ENCODE peak calls at places on chromosomes 5 and 9, in seven cellular contexts. One of them, this sample, is unnamed.

GRCh38 chr5:19531374-19531952 is 456.5 kb downstream of the CDH18 start:
- DNase-seq in nephron progenitor cell: no peak
- DNase-seq in H9: no peak
- DNase-seq in GM20000: no peak
- DNase-seq in cardiac muscle cell: no peak
- DNase-seq in AG04450: no peak
- DNase-seq in WTC11: no peak
- DNase-seq in this sample: no peak

GRCh38 chr5:14142202-14142855 is 813 bp upstream of the TRIO start:
- DNase-seq in nephron progenitor cell: no peak
- DNase-seq in H9: no peak
- DNase-seq in GM20000: no peak
- DNase-seq in cardiac muscle cell: peak
- DNase-seq in AG04450: no peak
- DNase-seq in WTC11: no peak
- DNase-seq in this sample: no peak

GRCh38 chr5:15009420-15009819 is 137.8 kb upstream of the ANKH start:
- DNase-seq in nephron progenitor cell: no peak
- DNase-seq in H9: no peak
- DNase-seq in GM20000: no peak
- DNase-seq in cardiac muscle cell: peak
- DNase-seq in AG04450: no peak
- DNase-seq in WTC11: no peak
- DNase-seq in this sample: no peak

GRCh38 chr5:127002390-127002789 is 28.0 kb downstream of the MARCHF3 start:
- DNase-seq in nephron progenitor cell: no peak
- DNase-seq in H9: no peak
- DNase-seq in GM20000: no peak
- DNase-seq in cardiac muscle cell: peak
- DNase-seq in AG04450: no peak
- DNase-seq in WTC11: no peak
- DNase-seq in this sample: no peak

GRCh38 chr9:128244443-128245226 is 31.2 kb downstream of the GOLGA2 start:
- DNase-seq in nephron progenitor cell: peak
- DNase-seq in H9: peak
- DNase-seq in GM20000: peak
- DNase-seq in cardiac muscle cell: peak
- DNase-seq in AG04450: peak
- DNase-seq in WTC11: peak
- DNase-seq in this sample: peak

GRCh38 chr5:66206465-66206864 is 62.4 kb downstream of the SREK1 start:
- DNase-seq in nephron progenitor cell: no peak
- DNase-seq in H9: no peak
- DNase-seq in GM20000: no peak
- DNase-seq in cardiac muscle cell: no peak
- DNase-seq in AG04450: no peak
- DNase-seq in WTC11: no peak
- DNase-seq in this sample: no peak

GRCh38 chr5:135629666-135630065 is 50.9 kb upstream of the CXCL14 start:
- DNase-seq in nephron progenitor cell: no peak
- DNase-seq in H9: no peak
- DNase-seq in GM20000: no peak
- DNase-seq in cardiac muscle cell: no peak
- DNase-seq in AG04450: no peak
- DNase-seq in WTC11: no peak
- DNase-seq in this sample: no peak

GRCh38 chr5:141672856-141673813 is 8.9 kb downstream of the ARAP3 start:
- DNase-seq in nephron progenitor cell: no peak
- DNase-seq in H9: peak
- DNase-seq in GM20000: no peak
- DNase-seq in cardiac muscle cell: no peak
- DNase-seq in AG04450: no peak
- DNase-seq in WTC11: no peak
- DNase-seq in this sample: peak

GRCh38 chr5:94778712-94779111 is 160.2 kb downstream of the SLF1 start:
- DNase-seq in nephron progenitor cell: no peak
- DNase-seq in H9: no peak
- DNase-seq in GM20000: no peak
- DNase-seq in cardiac muscle cell: no peak
- DNase-seq in AG04450: no peak
- DNase-seq in WTC11: no peak
- DNase-seq in this sample: no peak

GRCh38 chr9:125997510-125997823 is 250.3 kb downstream of the PBX3 start:
- DNase-seq in nephron progenitor cell: no peak
- DNase-seq in H9: no peak
- DNase-seq in GM20000: no peak
- DNase-seq in cardiac muscle cell: no peak
- DNase-seq in AG04450: no peak
- DNase-seq in WTC11: no peak
- DNase-seq in this sample: no peak

GRCh38 chr5:135471726-135472125 is 19.6 kb upstream of the TIFAB start:
- DNase-seq in nephron progenitor cell: no peak
- DNase-seq in H9: no peak
- DNase-seq in GM20000: no peak
- DNase-seq in cardiac muscle cell: no peak
- DNase-seq in AG04450: no peak
- DNase-seq in WTC11: no peak
- DNase-seq in this sample: no peak

GRCh38 chr5:172758077-172758835 is 12.7 kb downstream of the DUSP1 start:
- DNase-seq in nephron progenitor cell: no peak
- DNase-seq in H9: peak
- DNase-seq in GM20000: no peak
- DNase-seq in cardiac muscle cell: peak
- DNase-seq in AG04450: peak
- DNase-seq in WTC11: no peak
- DNase-seq in this sample: no peak

GRCh38 chr5:179749857-179750508 is 17.4 kb downstream of the MAML1 start:
- DNase-seq in nephron progenitor cell: no peak
- DNase-seq in H9: no peak
- DNase-seq in GM20000: no peak
- DNase-seq in cardiac muscle cell: no peak
- DNase-seq in AG04450: no peak
- DNase-seq in WTC11: peak
- DNase-seq in this sample: no peak

GRCh38 chr5:67879619-67880357 is 335.8 kb upstream of the PIK3R1 start:
- DNase-seq in nephron progenitor cell: no peak
- DNase-seq in H9: no peak
- DNase-seq in GM20000: no peak
- DNase-seq in cardiac muscle cell: peak
- DNase-seq in AG04450: no peak
- DNase-seq in WTC11: no peak
- DNase-seq in this sample: no peak

GRCh38 chr9:78871452-78872331 is 574.8 kb downstream of the PSAT1 start:
- DNase-seq in nephron progenitor cell: no peak
- DNase-seq in H9: no peak
- DNase-seq in GM20000: no peak
- DNase-seq in cardiac muscle cell: peak
- DNase-seq in AG04450: peak
- DNase-seq in WTC11: no peak
- DNase-seq in this sample: no peak

GRCh38 chr5:10172242-10172641 is 77.4 kb downstream of the ATPSCKMT start:
- DNase-seq in nephron progenitor cell: no peak
- DNase-seq in H9: no peak
- DNase-seq in GM20000: no peak
- DNase-seq in cardiac muscle cell: no peak
- DNase-seq in AG04450: no peak
- DNase-seq in WTC11: no peak
- DNase-seq in this sample: no peak

GRCh38 chr5:122726990-122727616 is 47.8 kb upstream of the SNX2 start:
- DNase-seq in nephron progenitor cell: no peak
- DNase-seq in H9: no peak
- DNase-seq in GM20000: peak
- DNase-seq in cardiac muscle cell: peak
- DNase-seq in AG04450: no peak
- DNase-seq in WTC11: no peak
- DNase-seq in this sample: no peak

GRCh38 chr9:1951446-1951845 is 63.7 kb upstream of the SMARCA2 start:
- DNase-seq in nephron progenitor cell: no peak
- DNase-seq in H9: no peak
- DNase-seq in GM20000: no peak
- DNase-seq in cardiac muscle cell: no peak
- DNase-seq in AG04450: no peak
- DNase-seq in WTC11: no peak
- DNase-seq in this sample: no peak

DNA sequence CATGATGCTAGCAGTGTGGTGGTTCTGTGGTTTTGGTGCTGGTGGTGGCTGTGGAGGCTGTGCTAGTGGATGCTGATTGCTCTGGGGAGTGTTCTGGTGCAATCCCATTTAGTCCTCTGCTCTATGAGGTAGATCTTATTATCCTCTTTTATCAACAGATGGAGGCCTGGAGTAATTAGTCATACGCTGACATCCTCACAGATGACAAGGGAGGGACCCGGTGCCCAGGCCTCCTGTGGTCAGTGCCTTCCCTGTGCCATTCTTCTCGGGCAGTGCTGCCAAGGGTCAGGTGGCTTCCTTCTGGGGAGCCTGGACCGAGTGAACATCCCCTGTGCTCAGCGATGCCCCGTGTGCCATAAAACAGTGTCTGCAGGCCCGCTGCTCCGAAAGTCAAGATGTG is 74.5 kb downstream of the COL5A1 start:
- DNase-seq in nephron progenitor cell: no peak
- DNase-seq in H9: no peak
- DNase-seq in GM20000: no peak
- DNase-seq in cardiac muscle cell: no peak
- DNase-seq in AG04450: no peak
- DNase-seq in WTC11: no peak
- DNase-seq in this sample: no peak
- TF ChIP-seq CTCF in nephron progenitor cell: no peak
- TF ChIP-seq CTCF in H9: no peak
- TF ChIP-seq CTCF in GM20000: no peak
- TF ChIP-seq CTCF in cardiac muscle cell: no peak
- TF ChIP-seq CTCF in AG04450: no peak
- TF ChIP-seq CTCF in WTC11: no peak
- TF ChIP-seq CTCF in this sample: no peak

GRCh38 chr5:74684900-74685851 is at the start of gene HEXB:
- DNase-seq in nephron progenitor cell: peak
- DNase-seq in H9: peak
- DNase-seq in GM20000: peak
- DNase-seq in cardiac muscle cell: peak
- DNase-seq in AG04450: no peak
- DNase-seq in WTC11: peak
- DNase-seq in this sample: peak
- TF ChIP-seq CTCF in nephron progenitor cell: no peak
- TF ChIP-seq CTCF in H9: peak
- TF ChIP-seq CTCF in GM20000: peak
- TF ChIP-seq CTCF in cardiac muscle cell: no peak
- TF ChIP-seq CTCF in AG04450: no peak
- TF ChIP-seq CTCF in WTC11: no peak
- TF ChIP-seq CTCF in this sample: no peak

GRCh38 chr5:136901-137300 is 44.9 kb downstream of the PLEKHG4B start:
- DNase-seq in nephron progenitor cell: no peak
- DNase-seq in H9: no peak
- DNase-seq in GM20000: no peak
- DNase-seq in cardiac muscle cell: no peak
- DNase-seq in AG04450: no peak
- DNase-seq in WTC11: no peak
- DNase-seq in this sample: no peak
- TF ChIP-seq CTCF in nephron progenitor cell: no peak
- TF ChIP-seq CTCF in H9: peak
- TF ChIP-seq CTCF in GM20000: no peak
- TF ChIP-seq CTCF in cardiac muscle cell: no peak
- TF ChIP-seq CTCF in AG04450: no peak
- TF ChIP-seq CTCF in WTC11: no peak
- TF ChIP-seq CTCF in this sample: no peak

GRCh38 chr5:1594336-1595106 is 70.8 kb upstream of the LPCAT1 start:
- DNase-seq in nephron progenitor cell: peak
- DNase-seq in H9: peak
- DNase-seq in GM20000: peak
- DNase-seq in cardiac muscle cell: peak
- DNase-seq in AG04450: no peak
- DNase-seq in WTC11: peak
- DNase-seq in this sample: peak
- TF ChIP-seq CTCF in nephron progenitor cell: peak
- TF ChIP-seq CTCF in H9: peak
- TF ChIP-seq CTCF in GM20000: peak
- TF ChIP-seq CTCF in cardiac muscle cell: peak
- TF ChIP-seq CTCF in AG04450: no peak
- TF ChIP-seq CTCF in WTC11: no peak
- TF ChIP-seq CTCF in this sample: no peak

DNA sequence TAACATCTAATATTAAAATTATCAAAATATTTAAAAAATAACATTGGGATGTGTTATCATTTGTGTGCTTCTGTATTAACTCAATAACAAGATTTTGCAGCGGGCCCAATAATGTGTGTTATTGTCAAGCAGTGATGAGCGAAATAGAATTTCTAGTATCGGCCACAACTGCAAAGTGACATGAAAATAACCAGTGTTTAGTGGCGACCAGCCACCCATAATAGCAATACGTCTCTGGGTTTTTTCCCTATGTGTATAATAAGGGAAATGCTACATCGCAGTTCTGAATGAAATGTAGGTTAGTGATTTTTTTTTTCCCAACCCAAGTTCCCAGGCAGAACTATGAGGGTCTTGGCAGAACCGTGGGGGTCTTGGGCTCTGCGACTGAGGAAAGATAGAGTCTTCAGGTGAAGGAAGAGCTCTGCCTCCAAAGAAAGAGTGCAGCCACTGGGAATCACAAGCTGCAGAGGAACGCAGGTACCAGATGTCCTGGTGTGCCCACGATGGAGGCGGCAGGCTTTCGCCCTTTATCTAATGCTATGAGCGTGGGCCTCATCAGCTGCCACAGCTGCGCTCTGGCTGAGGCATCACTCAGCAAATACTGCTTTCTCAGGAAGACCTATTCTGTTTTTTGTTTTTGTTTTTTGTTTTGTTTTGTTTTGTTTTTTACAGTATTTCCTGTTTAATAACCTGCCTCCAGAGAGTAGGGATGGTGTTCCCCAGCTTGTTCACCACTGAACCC is 235.0 kb downstream of the ROR2 start:
- DNase-seq in nephron progenitor cell: no peak
- DNase-seq in H9: no peak
- DNase-seq in GM20000: no peak
- DNase-seq in cardiac muscle cell: no peak
- DNase-seq in AG04450: no peak
- DNase-seq in WTC11: no peak
- DNase-seq in this sample: no peak
- TF ChIP-seq CTCF in nephron progenitor cell: no peak
- TF ChIP-seq CTCF in H9: no peak
- TF ChIP-seq CTCF in GM20000: no peak
- TF ChIP-seq CTCF in cardiac muscle cell: no peak
- TF ChIP-seq CTCF in AG04450: no peak
- TF ChIP-seq CTCF in WTC11: no peak
- TF ChIP-seq CTCF in this sample: no peak

GRCh38 chr9:32742296-32742695 is 41.0 kb upstream of the TMEM215 start:
- DNase-seq in nephron progenitor cell: no peak
- DNase-seq in H9: no peak
- DNase-seq in GM20000: no peak
- DNase-seq in cardiac muscle cell: no peak
- DNase-seq in AG04450: no peak
- DNase-seq in WTC11: no peak
- DNase-seq in this sample: no peak
- TF ChIP-seq CTCF in nephron progenitor cell: no peak
- TF ChIP-seq CTCF in H9: no peak
- TF ChIP-seq CTCF in GM20000: no peak
- TF ChIP-seq CTCF in cardiac muscle cell: no peak
- TF ChIP-seq CTCF in AG04450: no peak
- TF ChIP-seq CTCF in WTC11: no peak
- TF ChIP-seq CTCF in this sample: no peak

GRCh38 chr9:99855467-99856176 is 33.9 kb downstream of the NR4A3 start:
- DNase-seq in nephron progenitor cell: no peak
- DNase-seq in H9: no peak
- DNase-seq in GM20000: no peak
- DNase-seq in cardiac muscle cell: no peak
- DNase-seq in AG04450: no peak
- DNase-seq in WTC11: no peak
- DNase-seq in this sample: no peak
- TF ChIP-seq CTCF in nephron progenitor cell: peak
- TF ChIP-seq CTCF in H9: peak
- TF ChIP-seq CTCF in GM20000: no peak
- TF ChIP-seq CTCF in cardiac muscle cell: no peak
- TF ChIP-seq CTCF in AG04450: no peak
- TF ChIP-seq CTCF in WTC11: no peak
- TF ChIP-seq CTCF in this sample: peak

GRCh38 chr9:129500166-129500862 is 120.6 kb downstream of the C9orf50 start:
- DNase-seq in nephron progenitor cell: peak
- DNase-seq in H9: no peak
- DNase-seq in GM20000: no peak
- DNase-seq in cardiac muscle cell: peak
- DNase-seq in AG04450: no peak
- DNase-seq in WTC11: no peak
- DNase-seq in this sample: no peak
- TF ChIP-seq CTCF in nephron progenitor cell: no peak
- TF ChIP-seq CTCF in H9: peak
- TF ChIP-seq CTCF in GM20000: no peak
- TF ChIP-seq CTCF in cardiac muscle cell: no peak
- TF ChIP-seq CTCF in AG04450: no peak
- TF ChIP-seq CTCF in WTC11: no peak
- TF ChIP-seq CTCF in this sample: no peak

This sample was measured in glutamatergic neuron.